ENCODE peak calls at places on chromosome 16, in four cellular contexts. U is HS-5, E is Kasumi-1, I is SHP77. T is an unnamed sample.

GRCh38 chr16:86590501-86591144 is 12.3 kb downstream of the FOXL1 start:
- DNase-seq in U (peak; percentile 51), E (no peak), I (no peak), T (no peak)

GRCh38 chr16:51151435-51151950 is 423 bp upstream of the SALL1 start:
- DNase-seq in U (no peak), E (no peak), I (no peak), T (peak; percentile 45)

GRCh38 chr16:17439580-17439979 is 31.2 kb downstream of the XYLT1 start:
- DNase-seq in U (no peak), E (no peak), I (no peak), T (no peak)

GRCh38 chr16:52446076-52446475 is 100.9 kb downstream of the TOX3 start:
- DNase-seq in U (no peak), E (no peak), I (no peak), T (no peak)

GRCh38 chr16:81551141-81551808 is 106.7 kb downstream of the CMIP start:
- DNase-seq in U (no peak), E (peak; percentile 94), I (no peak), T (no peak)

GRCh38 chr16:57648590-57649442 is 19.3 kb upstream of the ADGRG3 start:
- DNase-seq in U (peak; percentile 56), E (peak; percentile 85), I (peak; percentile 73), T (peak; percentile 62)

GRCh38 chr16:24737391-24737871 is 8.0 kb downstream of the TNRC6A start:
- DNase-seq in U (no peak), E (no peak), I (no peak), T (no peak)

GRCh38 chr16:1381655-1382406 is 30.1 kb downstream of the GNPTG start:
- DNase-seq in U (no peak), E (no peak), I (no peak), T (no peak)

GRCh38 chr16:69709456-69710084 is 16.8 kb downstream of the NQO1 start:
- DNase-seq in U (peak; percentile 32), E (peak; percentile 88), I (peak; percentile 40), T (peak; percentile 52)

GRCh38 chr16:67260426-67261063 is 11.8 kb downstream of the SLC9A5 start:
- DNase-seq in U (no peak), E (peak; percentile 53), I (peak; percentile 65), T (peak; percentile 11)

GRCh38 chr16:20867585-20867984 is 32.6 kb downstream of the DCUN1D3 start:
- DNase-seq in U (no peak), E (no peak), I (no peak), T (no peak)

GRCh38 chr16:24525970-24526559 is 13.3 kb upstream of the RBBP6 start:
- DNase-seq in U (no peak), E (no peak), I (no peak), T (no peak)

GRCh38 chr16:58651965-58652348 is 22.3 kb upstream of the CNOT1 start:
- DNase-seq in U (no peak), E (no peak), I (no peak), T (no peak)

GRCh38 chr16:79213214-79213613 is 387.3 kb downstream of the MAF start:
- DNase-seq in U (no peak), E (no peak), I (no peak), T (no peak)

GRCh38 chr16:64017789-64018188 is 1104.1 kb downstream of the CDH11 start:
- DNase-seq in U (no peak), E (no peak), I (no peak), T (no peak)

T was measured in DMS153.